ENCODE peak calls at places on chromosomes 6 and 20, in seven cellular contexts. J, Q, P, N, V, A and Z are unnamed samples.

GRCh38 chr6:41073968-41074691 is 1.4 kb downstream of the NFYA start:
- DNase-seq in Q (no peak), P (no peak), J (peak), V (peak), N (no peak), A (no peak), Z (no peak)

GRCh38 chr6:26214826-26215199 is 127.6 kb downstream of the HFE start:
- DNase-seq in P (no peak), Q (no peak), J (no peak), N (peak), A (no peak), V (no peak), Z (no peak)

GRCh38 chr20:61973515-61974356 is 91.9 kb downstream of the TAF4 start:
- DNase-seq in A (no peak), Q (no peak), P (no peak), V (no peak), J (no peak), N (no peak), Z (no peak)

GRCh38 chr6:111683126-111683525 is 77.4 kb upstream of the TRAF3IP2 start:
- DNase-seq in J (peak), Q (no peak), A (no peak), N (no peak), P (no peak), V (no peak), Z (no peak)

GRCh38 chr6:155795173-155795796 is 339.6 kb upstream of the NOX3 start:
- DNase-seq in Q (no peak), A (no peak), P (no peak), J (peak), V (no peak), N (no peak), Z (no peak)

GRCh38 chr6:4359108-4359710 is 223.8 kb upstream of the ECI2 start:
- DNase-seq in V (no peak), Q (peak), N (no peak), P (peak), J (peak), A (no peak), Z (no peak)

GRCh38 chr20:15942130-15942529 is 631.1 kb downstream of the KIF16B start:
- DNase-seq in A (no peak), V (no peak), J (no peak), Q (no peak), N (no peak), P (no peak), Z (no peak)

GRCh38 chr6:105983763-105984162 is 102.4 kb upstream of the PRDM1 start:
- DNase-seq in Q (no peak), P (no peak), A (no peak), J (no peak), N (no peak), V (no peak), Z (no peak)

GRCh38 chr6:47106721-47107197 is 64.6 kb upstream of the ADGRF1 start:
- DNase-seq in J (no peak), N (no peak), P (no peak), V (no peak), Q (no peak), A (no peak), Z (peak)

GRCh38 chr20:61168605-61169004 is 83.5 kb upstream of the CDH4 start:
- DNase-seq in A (no peak), Q (no peak), P (no peak), V (no peak), J (no peak), N (no peak), Z (no peak)

GRCh38 chr6:74752303-74752702 is 453.6 kb downstream of the COL12A1 start:
- DNase-seq in J (no peak), Q (no peak), P (no peak), N (no peak), A (no peak), V (no peak), Z (no peak)

GRCh38 chr20:29873946-29874345 is 1383.5 kb upstream of the DEFB115 start:
- DNase-seq in P (peak), V (peak), J (peak), N (peak), Q (no peak), A (peak), Z (peak)

GRCh38 chr6:105675715-105676397 is 273.0 kb upstream of the PREP start:
- DNase-seq in N (no peak), A (peak), P (no peak), V (peak), Q (no peak), J (peak), Z (peak)

GRCh38 chr20:62980380-62980960 is 26.3 kb downstream of the BHLHE23 start:
- DNase-seq in P (no peak), V (no peak), Q (no peak), N (no peak), A (no peak), J (no peak), Z (no peak)

GRCh38 chr20:23125625-23126191 is 39.6 kb upstream of the CD93 start:
- DNase-seq in A (peak), Q (peak), N (peak), V (peak), J (peak), P (peak), Z (no peak)

GRCh38 chr6:3147914-3148757 is 9.2 kb downstream of the TUBB2A start:
- DNase-seq in N (no peak), Q (no peak), V (no peak), A (no peak), P (no peak), J (no peak), Z (no peak)
- TF ChIP-seq CTCF in N (peak), Q (no peak), V (peak), A (no peak), P (no peak), J (no peak), Z (peak)

DNA sequence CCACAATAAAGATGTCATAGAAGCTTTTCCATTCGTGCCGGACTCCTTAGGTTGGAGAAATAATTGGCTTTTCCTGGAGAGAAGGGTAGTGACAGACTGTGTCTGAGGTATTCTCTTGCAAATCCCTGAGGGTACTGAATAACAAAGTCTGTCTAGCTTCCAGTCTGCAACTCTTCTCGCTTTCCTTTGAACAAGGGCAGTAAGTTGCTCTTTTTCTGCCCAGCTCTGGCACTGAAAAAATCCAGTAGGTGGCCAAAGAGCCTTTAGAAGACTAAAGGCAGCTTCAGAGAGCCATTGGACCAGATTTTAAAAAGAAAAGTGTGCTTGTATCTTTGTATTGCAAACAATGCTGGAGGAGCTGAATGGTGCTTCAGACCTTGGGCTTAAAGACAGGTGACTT is 20.7 kb upstream of the RREB1 start:
- DNase-seq in A (no peak), N (no peak), Q (no peak), P (no peak), J (peak), V (no peak), Z (peak)
- TF ChIP-seq CTCF in A (no peak), N (no peak), Q (no peak), P (no peak), J (peak), V (no peak), Z (no peak)

DNA sequence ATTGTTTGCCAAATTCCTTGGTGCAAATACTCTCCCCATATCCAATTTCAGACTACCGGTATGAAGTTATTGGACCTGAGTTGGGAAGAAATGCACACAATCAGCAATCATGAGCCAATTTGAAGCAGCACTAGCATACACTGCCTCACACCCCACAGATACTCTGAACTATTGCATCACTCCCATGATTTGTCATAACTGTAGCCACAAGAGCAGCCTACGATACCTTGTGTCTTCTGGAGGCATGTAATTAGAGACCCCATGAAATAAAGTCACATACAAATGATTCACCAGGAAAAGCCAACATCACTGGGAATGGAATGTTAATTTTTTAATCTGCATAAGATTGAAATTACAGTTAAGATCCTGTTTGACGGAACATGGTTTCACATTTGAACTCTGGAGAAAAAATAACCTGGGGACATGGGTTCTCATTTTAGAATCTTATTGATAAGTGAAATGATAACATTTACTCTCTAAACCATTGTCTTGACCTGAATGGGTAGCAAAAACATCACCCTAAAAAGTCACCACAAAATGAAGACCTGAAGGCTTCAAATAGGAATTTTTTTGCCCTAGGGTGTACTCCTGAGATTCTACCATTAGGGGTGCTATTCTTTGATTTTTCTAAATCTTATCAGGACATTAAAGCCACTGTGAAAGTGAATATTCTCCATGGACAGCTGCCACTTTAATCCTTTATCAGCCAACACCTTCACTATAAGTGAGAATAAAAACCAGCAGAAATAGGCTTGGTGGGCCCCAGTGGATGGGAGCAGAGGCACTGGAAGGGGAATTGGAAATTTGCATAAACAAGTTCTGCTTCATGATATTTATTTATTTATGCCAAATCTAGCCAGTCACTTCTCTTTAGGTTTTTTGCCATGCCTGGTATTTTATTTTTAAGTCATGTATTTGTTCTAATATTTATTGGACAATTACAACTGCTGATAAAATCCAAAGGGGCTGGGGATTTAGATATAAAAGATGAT is 34.5 kb upstream of the HBS1L start:
- DNase-seq in A (peak), J (peak), V (peak), Q (no peak), N (peak), P (no peak), Z (peak)
- TF ChIP-seq CTCF in A (peak), J (peak), V (peak), Q (no peak), N (peak), P (peak), Z (peak)

DNA sequence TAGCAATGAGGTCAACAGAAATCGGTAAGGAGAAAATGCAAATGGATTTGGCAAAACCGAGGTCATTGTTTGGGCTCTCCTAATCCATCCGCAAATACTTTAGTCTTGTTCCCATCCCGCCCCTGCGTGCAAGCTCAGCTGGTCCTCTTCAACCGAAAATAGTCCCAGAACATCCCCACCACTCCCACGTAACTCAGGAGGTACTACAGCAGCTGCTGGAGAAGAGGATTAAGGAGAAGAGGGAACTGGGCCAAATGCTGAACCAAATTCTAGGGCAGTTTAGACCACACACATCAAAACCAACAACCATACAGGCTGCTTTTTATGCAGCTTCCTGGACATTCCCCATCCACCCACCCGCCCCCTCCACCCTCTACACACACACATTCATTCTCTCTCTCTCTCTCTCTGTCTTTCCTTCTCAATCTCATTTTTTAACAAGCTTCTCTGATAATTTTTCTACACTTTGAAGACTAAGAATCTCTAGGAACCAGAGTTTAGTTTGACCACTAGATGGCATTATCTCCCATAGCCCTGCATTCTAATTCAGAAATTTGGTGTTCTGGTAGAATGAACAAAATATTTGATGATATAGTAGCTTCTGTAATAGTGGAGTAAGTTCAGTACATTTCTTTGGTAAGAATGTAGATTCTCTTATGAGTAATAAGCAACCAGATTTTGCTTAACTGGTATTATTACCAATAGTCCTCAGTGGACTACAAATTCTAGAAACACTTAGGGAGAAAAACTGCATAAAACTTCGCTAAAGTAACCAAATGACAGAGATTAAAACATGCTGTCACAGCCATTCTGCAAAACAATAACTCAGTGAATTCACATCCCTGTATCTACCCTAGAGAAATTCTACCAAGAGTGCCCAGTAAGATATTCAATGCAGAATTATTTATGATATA is 52.1 kb upstream of the BEND6 start:
- DNase-seq in J (peak), P (peak), N (peak), A (peak), V (peak), Q (no peak), Z (peak)
- TF ChIP-seq CTCF in J (peak), P (peak), N (peak), A (peak), V (peak), Q (peak), Z (peak)

GRCh38 chr20:1442304-1442703 is 24.3 kb downstream of the NSFL1C start:
- DNase-seq in P (no peak), V (no peak), Q (no peak), J (no peak), N (no peak), A (no peak), Z (no peak)

GRCh38 chr20:1438361-1438760 is 28.3 kb downstream of the NSFL1C start:
- DNase-seq in A (no peak), P (no peak), V (no peak), Q (no peak), J (no peak), N (no peak), Z (no peak)

GRCh38 chr20:1437222-1437904 is 29.3 kb downstream of the NSFL1C start:
- DNase-seq in N (peak), V (peak), Q (peak), A (peak), P (peak), J (peak), Z (peak)

GRCh38 chr20:1441133-1441532 is 25.5 kb downstream of the NSFL1C start:
- DNase-seq in P (no peak), A (no peak), Q (no peak), V (no peak), J (no peak), N (no peak), Z (no peak)

GRCh38 chr20:1440024-1440423 is 26.6 kb downstream of the NSFL1C start:
- DNase-seq in Q (no peak), P (no peak), J (peak), N (peak), A (no peak), V (no peak), Z (peak)
- TF ChIP-seq CTCF in Q (no peak), P (no peak), J (peak), N (peak), A (peak), V (peak), Z (peak)

GRCh38 chr20:21505161-21505809 is 8.6 kb downstream of the NKX2-2 start:
- DNase-seq in N (peak), P (peak), A (peak), V (peak), J (peak), Q (peak), Z (peak)
- TF ChIP-seq CTCF in N (peak), P (peak), A (peak), V (peak), J (peak), Q (peak), Z (peak)

DNA sequence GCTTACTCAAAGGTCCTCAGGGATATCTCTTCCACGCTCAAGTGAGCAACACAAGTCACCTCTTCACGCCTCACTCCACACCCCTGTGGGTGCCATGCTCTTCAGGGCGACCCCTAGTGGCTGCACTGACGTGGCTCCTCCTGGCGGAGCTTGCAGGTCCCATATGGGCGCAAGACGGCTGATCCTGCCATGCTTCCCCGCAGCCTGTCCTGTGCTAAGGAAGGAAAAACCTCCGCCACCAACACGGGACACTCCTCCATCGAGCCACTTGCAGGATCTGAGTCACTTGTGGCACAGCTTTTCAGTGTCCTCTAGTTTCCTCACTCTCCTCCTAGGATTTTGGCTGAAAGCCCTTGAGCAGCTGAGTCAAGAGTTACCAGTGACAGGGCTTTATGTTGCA is 90.7 kb downstream of the KHDC1L start:
- DNase-seq in A (no peak), N (peak), V (peak), P (no peak), J (peak), Q (peak), Z (peak)
- TF ChIP-seq CTCF in A (peak), N (peak), V (peak), P (no peak), J (peak), Q (peak), Z (peak)

GRCh38 chr6:43796910-43797890 is 27.2 kb downstream of the VEGFA start:
- DNase-seq in V (no peak), Q (no peak), A (no peak), J (no peak), P (no peak), N (no peak), Z (no peak)
- TF ChIP-seq CTCF in V (no peak), Q (no peak), A (no peak), J (no peak), P (no peak), N (peak), Z (no peak)

DNA sequence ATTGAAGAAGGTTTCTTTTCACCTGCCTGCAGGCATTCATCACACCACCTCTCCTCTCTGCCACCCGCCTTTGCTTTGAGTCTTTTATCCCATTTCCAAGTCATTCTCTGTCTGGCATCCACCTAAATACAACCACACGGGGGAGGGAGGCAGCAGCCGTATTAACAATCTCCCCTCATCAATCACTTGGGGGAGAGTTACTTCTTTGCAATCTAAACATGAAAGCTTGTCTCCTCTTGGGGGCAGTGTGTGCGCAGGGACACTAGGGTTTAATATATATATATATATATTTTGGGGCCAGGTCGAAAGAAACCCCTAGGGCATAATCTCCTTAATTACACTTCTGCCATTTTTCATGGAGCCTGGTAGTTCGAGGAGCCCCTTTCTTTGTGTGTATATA is 214.5 kb downstream of the TSHZ2 start:
- DNase-seq in P (no peak), N (no peak), V (no peak), Q (no peak), J (no peak), A (no peak), Z (no peak)
- TF ChIP-seq CTCF in P (no peak), N (peak), V (no peak), Q (no peak), J (no peak), A (no peak), Z (no peak)